ENCODE peak calls at places on chromosome 13, in seven cellular contexts. P is endodermal cell, Q is SK-N-SH, F is neural progenitor cell, D is IMR-90, Y is H1, K is neuronal stem cell. C is an unnamed sample.

GRCh38 chr13:45339399-45339798 is 1.6 kb downstream of the TPT1 start:
- DNase-seq in P (no peak), Q (no peak), F (no peak), D (no peak), Y (no peak), K (no peak), C (no peak)

GRCh38 chr13:63972328-63972727 is 2556.7 kb upstream of the PCDH20 start:
- DNase-seq in P (no peak), Q (no peak), F (no peak), D (no peak), Y (no peak), K (no peak), C (no peak)

GRCh38 chr13:111343186-111343805 is 22.9 kb downstream of the TEX29 start:
- DNase-seq in P (no peak), Q (no peak), F (no peak), D (no peak), Y (no peak), K (no peak), C (no peak)

GRCh38 chr13:28707629-28708427 is 10.9 kb downstream of the SLC46A3 start:
- DNase-seq in P (no peak), Q (no peak), F (no peak), D (peak), Y (no peak), K (no peak), C (no peak)

GRCh38 chr13:78599911-78600310 is 3.4 kb downstream of the POU4F1 start:
- DNase-seq in P (no peak), Q (no peak), F (no peak), D (no peak), Y (no peak), K (peak), C (no peak)

GRCh38 chr13:83877901-83878300 is 4.4 kb downstream of the SLITRK1 start:
- DNase-seq in P (peak), Q (no peak), F (peak), D (no peak), Y (no peak), K (no peak), C (no peak)

GRCh38 chr13:26961890-26962615 is 201.5 kb upstream of the GPR12 start:
- DNase-seq in P (no peak), Q (no peak), F (no peak), D (no peak), Y (no peak), K (no peak), C (no peak)

GRCh38 chr13:86692291-86692690 is 893.1 kb upstream of the SLITRK6 start:
- DNase-seq in P (no peak), Q (no peak), F (no peak), D (no peak), Y (no peak), K (no peak), C (no peak)

GRCh38 chr13:44211286-44211685 is 162.3 kb upstream of the SERP2 start:
- DNase-seq in P (no peak), Q (no peak), F (no peak), D (no peak), Y (no peak), K (no peak), C (peak)

GRCh38 chr13:74070065-74070464 is 64.1 kb downstream of the KLF12 start:
- DNase-seq in P (no peak), Q (no peak), F (no peak), D (no peak), Y (no peak), K (no peak), C (no peak)

GRCh38 chr13:44523176-44524017 is 52.7 kb downstream of the TSC22D1 start:
- DNase-seq in P (no peak), Q (no peak), F (no peak), D (peak), Y (no peak), K (no peak), C (peak)

GRCh38 chr13:21234537-21234936 is 58.1 kb downstream of the MRPL57 start:
- DNase-seq in P (no peak), Q (peak), F (no peak), D (no peak), Y (no peak), K (no peak), C (no peak)

GRCh38 chr13:112220296-112220875 is 153.4 kb downstream of the SOX1 start:
- DNase-seq in P (no peak), Q (no peak), F (no peak), D (no peak), Y (no peak), K (no peak), C (no peak)

GRCh38 chr13:74443623-74444022 is 309.4 kb upstream of the KLF12 start:
- DNase-seq in P (no peak), Q (no peak), F (no peak), D (peak), Y (no peak), K (no peak), C (peak)

GRCh38 chr13:26946675-26947342 is 186.2 kb upstream of the GPR12 start:
- DNase-seq in P (no peak), Q (peak), F (peak), D (peak), Y (no peak), K (peak), C (peak)

GRCh38 chr13:111632906-111633305 is 312.5 kb downstream of the TEX29 start:
- DNase-seq in P (peak), Q (no peak), F (peak), D (no peak), Y (peak), K (no peak), C (peak)

GRCh38 chr13:110965038-110965754 is 50.3 kb upstream of the ANKRD10 start:
- DNase-seq in P (no peak), Q (no peak), F (no peak), D (peak), Y (no peak), K (no peak), C (no peak)

GRCh38 chr13:73809561-73809960 is 324.6 kb downstream of the KLF12 start:
- DNase-seq in P (no peak), Q (no peak), F (no peak), D (peak), Y (no peak), K (no peak), C (no peak)

GRCh38 chr13:38283346-38283745 is 66.3 kb upstream of the UFM1 start:
- DNase-seq in P (no peak), Q (no peak), F (no peak), D (no peak), Y (no peak), K (no peak), C (peak)

GRCh38 chr13:106490887-106491321 is 44.6 kb downstream of the EFNB2 start:
- DNase-seq in P (no peak), Q (no peak), F (no peak), D (no peak), Y (no peak), K (no peak), C (no peak)

GRCh38 chr13:106232680-106233079 is 302.8 kb downstream of the EFNB2 start:
- DNase-seq in P (no peak), Q (no peak), F (no peak), D (no peak), Y (no peak), K (no peak), C (no peak)

GRCh38 chr13:51479199-51479523 is 26.3 kb upstream of the INTS6 start:
- DNase-seq in P (no peak), Q (no peak), F (no peak), D (peak), Y (no peak), K (no peak), C (no peak)

GRCh38 chr13:44583126-44583525 is 7.0 kb upstream of the TSC22D1 start:
- DNase-seq in P (no peak), Q (no peak), F (no peak), D (peak), Y (no peak), K (no peak), C (no peak)

GRCh38 chr13:39577203-39577602 is 25.8 kb downstream of the LHFPL6 start:
- DNase-seq in P (no peak), Q (no peak), F (no peak), D (no peak), Y (no peak), K (no peak), C (no peak)

GRCh38 chr13:21344662-21345176 is 114.4 kb downstream of the ZDHHC20 start:
- DNase-seq in P (no peak), Q (no peak), F (no peak), D (no peak), Y (no peak), K (no peak), C (no peak)

GRCh38 chr13:73171926-73172325 is 113.1 kb downstream of the KLF5 start:
- DNase-seq in P (peak), Q (no peak), F (no peak), D (peak), Y (no peak), K (no peak), C (peak)

GRCh38 chr13:32947886-32948285 is 68.3 kb upstream of the KL start:
- DNase-seq in P (no peak), Q (peak), F (peak), D (no peak), Y (no peak), K (no peak), C (peak)

GRCh38 chr13:38804536-38804935 is 117.7 kb downstream of the FREM2 start:
- DNase-seq in P (no peak), Q (no peak), F (no peak), D (no peak), Y (no peak), K (no peak), C (no peak)

GRCh38 chr13:42027286-42027685 is 21.2 kb upstream of the DGKH start:
- DNase-seq in P (no peak), Q (no peak), F (no peak), D (no peak), Y (no peak), K (no peak), C (no peak)

GRCh38 chr13:23380534-23380933 is 53.0 kb downstream of the SACS start:
- DNase-seq in P (no peak), Q (no peak), F (no peak), D (peak), Y (no peak), K (no peak), C (no peak)
- H3K9ac ChIP-seq in P (no peak), Q (no peak), F (no peak), D (no peak), Y (no peak), K (no peak), C (no peak)

GRCh38 chr13:59547950-59548349 is 615.8 kb downstream of the DIAPH3 start:
- DNase-seq in P (no peak), Q (no peak), F (no peak), D (no peak), Y (no peak), K (no peak), C (no peak)
- H3K9ac ChIP-seq in P (no peak), Q (no peak), F (no peak), D (no peak), Y (no peak), K (no peak), C (no peak)

GRCh38 chr13:23790591-23791170 is 98.5 kb downstream of the MIPEP start:
- DNase-seq in P (no peak), Q (no peak), F (no peak), D (peak), Y (no peak), K (no peak), C (peak)
- H3K9ac ChIP-seq in P (no peak), Q (no peak), F (no peak), D (no peak), Y (no peak), K (no peak), C (no peak)

GRCh38 chr13:113491982-113492381 is 1.5 kb upstream of the DCUN1D2 start:
- DNase-seq in P (no peak), Q (no peak), F (no peak), D (no peak), Y (no peak), K (no peak), C (no peak)

GRCh38 chr13:113495494-113496251 is 5.2 kb upstream of the DCUN1D2 start:
- DNase-seq in P (peak), Q (no peak), F (peak), D (peak), Y (no peak), K (no peak), C (peak)

GRCh38 chr13:113491418-113491883 is 940 bp upstream of the DCUN1D2 start:
- DNase-seq in P (peak), Q (peak), F (peak), D (peak), Y (peak), K (peak), C (peak)

GRCh38 chr13:113490496-113491417 is at the start of gene DCUN1D2:
- DNase-seq in P (peak), Q (peak), F (peak), D (peak), Y (peak), K (peak), C (peak)

GRCh38 chr13:113493315-113493951 is 2.9 kb upstream of the DCUN1D2 start:
- DNase-seq in P (no peak), Q (no peak), F (no peak), D (peak), Y (no peak), K (no peak), C (peak)
- H3K9ac ChIP-seq in P (peak), Q (peak), F (no peak), D (no peak), Y (no peak), K (no peak), C (peak)

GRCh38 chr13:114279146-114279545 is 2.3 kb upstream of the UPF3A start:
- DNase-seq in P (no peak), Q (no peak), F (no peak), D (no peak), Y (no peak), K (no peak), C (peak)
- H3K9ac ChIP-seq in P (no peak), Q (no peak), F (no peak), D (no peak), Y (no peak), K (no peak), C (no peak)

GRCh38 chr13:95834134-95834765 is 157.3 kb downstream of the DNAJC3 start:
- DNase-seq in P (peak), Q (peak), F (peak), D (peak), Y (peak), K (peak), C (peak)
- H3K9ac ChIP-seq in P (no peak), Q (no peak), F (no peak), D (no peak), Y (no peak), K (no peak), C (no peak)

GRCh38 chr13:94557836-94558235 is 38.1 kb downstream of the TGDS start:
- DNase-seq in P (no peak), Q (no peak), F (no peak), D (no peak), Y (no peak), K (no peak), C (no peak)

GRCh38 chr13:94556646-94557045 is 39.3 kb downstream of the TGDS start:
- DNase-seq in P (no peak), Q (no peak), F (no peak), D (no peak), Y (no peak), K (no peak), C (no peak)

GRCh38 chr13:94556016-94556415 is 39.9 kb downstream of the TGDS start:
- DNase-seq in P (no peak), Q (no peak), F (no peak), D (no peak), Y (no peak), K (no peak), C (no peak)

GRCh38 chr13:94559201-94559795 is 36.7 kb downstream of the TGDS start:
- DNase-seq in P (no peak), Q (no peak), F (no peak), D (no peak), Y (no peak), K (no peak), C (no peak)

DNA sequence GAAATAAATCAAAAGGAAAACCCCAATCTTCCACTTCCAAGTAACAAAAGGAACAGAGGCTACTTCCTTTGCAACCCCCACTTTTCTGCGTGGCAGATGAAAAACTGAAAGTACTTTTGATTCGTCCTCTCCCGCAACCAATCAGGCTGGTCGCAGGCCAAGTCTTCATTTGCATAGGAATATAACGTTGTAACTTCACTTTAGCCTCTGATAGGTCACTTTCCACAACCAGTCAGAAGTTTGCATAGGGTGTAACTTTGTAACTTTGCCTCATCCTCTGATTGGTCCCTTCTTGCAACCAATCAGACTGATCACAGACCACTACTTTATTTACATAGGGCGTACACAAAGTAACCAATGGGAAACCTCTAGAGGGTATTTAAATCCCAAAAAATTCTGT is 37.2 kb downstream of the TGDS start:
- DNase-seq in P (no peak), Q (no peak), F (no peak), D (no peak), Y (no peak), K (no peak), C (peak)
- H3K9ac ChIP-seq in P (no peak), Q (no peak), F (no peak), D (no peak), Y (no peak), K (no peak), C (no peak)

DNA sequence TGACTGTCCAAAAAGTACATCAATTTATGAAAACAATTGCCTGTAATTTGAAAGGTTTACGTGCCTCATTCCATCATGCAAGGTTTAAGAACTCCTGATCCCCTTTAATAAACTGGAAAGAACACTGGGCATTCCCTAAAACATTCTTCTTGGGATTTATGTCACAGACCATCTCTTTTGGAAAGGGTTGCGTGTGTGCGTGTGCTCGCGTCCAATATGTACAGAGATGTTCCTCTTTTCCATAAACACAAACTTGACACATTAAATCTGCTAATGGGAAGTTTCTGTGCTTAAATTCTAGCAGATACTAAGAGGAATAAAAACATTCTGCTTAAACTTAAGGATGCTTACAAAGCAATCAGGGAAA is 83.9 kb downstream of the STK24 start:
- DNase-seq in P (no peak), Q (no peak), F (no peak), D (no peak), Y (no peak), K (no peak), C (no peak)
- H3K9ac ChIP-seq in P (no peak), Q (no peak), F (no peak), D (no peak), Y (no peak), K (no peak), C (no peak)

GRCh38 chr13:31775686-31776085 is 36.4 kb downstream of the RXFP2 start:
- DNase-seq in P (no peak), Q (no peak), F (no peak), D (no peak), Y (no peak), K (no peak), C (no peak)
- H3K9ac ChIP-seq in P (no peak), Q (no peak), F (no peak), D (no peak), Y (no peak), K (no peak), C (no peak)

GRCh38 chr13:113364933-113365371 is 1.0 kb upstream of the GRTP1 start:
- DNase-seq in P (no peak), Q (peak), F (no peak), D (no peak), Y (no peak), K (no peak), C (no peak)
- H3K9ac ChIP-seq in P (no peak), Q (peak), F (no peak), D (no peak), Y (no peak), K (no peak), C (peak)